ENCODE peak calls at places on chromosomes 11 and 22, in nine cellular contexts. F, G, H, N, E, O, Y, R and S are unnamed samples.

GRCh38 chr22:37425800-37426531 is 1.3 kb downstream of the ELFN2 start:
- DNase-seq in E (no peak), N (no peak), G (no peak), H (peak), Y (no peak), R (no peak), O (no peak), F (no peak), S (no peak)

GRCh38 chr11:10351768-10352641 is 47.1 kb downstream of the ADM start:
- DNase-seq in H (peak), E (peak), Y (peak), N (peak), F (peak), O (no peak), G (no peak), R (peak), S (no peak)

GRCh38 chr11:124893781-124894401 is 3.8 kb downstream of the ROBO4 start:
- DNase-seq in F (no peak), G (no peak), N (no peak), O (no peak), Y (no peak), R (no peak), E (no peak), H (no peak), S (no peak)

GRCh38 chr11:72079776-72080325 is 491 bp downstream of the NUMA1 start:
- DNase-seq in N (no peak), R (no peak), E (peak), Y (no peak), F (no peak), G (no peak), H (no peak), O (no peak), S (no peak)

GRCh38 chr11:62980133-62980760 is 4.5 kb downstream of the SLC22A6 start:
- DNase-seq in R (no peak), G (no peak), H (peak), F (no peak), N (peak), O (no peak), Y (peak), E (no peak), S (no peak)

GRCh38 chr11:104956528-104956927 is 11.8 kb downstream of the CASP4 start:
- DNase-seq in E (peak), F (no peak), O (no peak), R (no peak), G (no peak), N (no peak), H (no peak), Y (peak), S (no peak)

GRCh38 chr11:9028591-9028990 is 24.8 kb upstream of the NRIP3 start:
- DNase-seq in N (no peak), R (no peak), O (no peak), E (no peak), Y (no peak), F (no peak), H (no peak), G (no peak), S (no peak)

GRCh38 chr22:46122511-46122971 is 27.8 kb upstream of the PPARA start:
- DNase-seq in H (peak), Y (peak), N (peak), R (peak), O (peak), G (peak), F (peak), E (peak), S (peak)

GRCh38 chr11:134119094-134119493 is 50.2 kb downstream of the JAM3 start:
- DNase-seq in H (no peak), N (peak), R (no peak), O (no peak), Y (peak), F (no peak), E (no peak), G (no peak), S (no peak)

GRCh38 chr11:64007160-64007628 is 21.0 kb downstream of the OTUB1 start:
- DNase-seq in H (peak), Y (peak), G (no peak), O (no peak), F (no peak), E (no peak), R (no peak), N (peak), S (no peak)

GRCh38 chr11:45982656-45983470 is 60.4 kb downstream of the LARGE2 start:
- DNase-seq in N (peak), O (no peak), G (no peak), Y (peak), F (peak), E (no peak), R (peak), H (peak), S (no peak)

GRCh38 chr11:69048056-69048717 is 545 bp upstream of the TPCN2 start:
- DNase-seq in E (no peak), G (no peak), Y (peak), O (no peak), N (no peak), F (no peak), R (no peak), H (no peak), S (no peak)

GRCh38 chr11:3745161-3745560 is 52.2 kb downstream of the NUP98 start:
- DNase-seq in F (no peak), G (no peak), H (peak), N (no peak), R (no peak), Y (no peak), E (no peak), O (no peak), S (no peak)

GRCh38 chr11:80103149-80103859 is 662.5 kb upstream of the TENM4 start:
- DNase-seq in F (peak), Y (peak), N (peak), O (no peak), G (no peak), R (no peak), H (no peak), E (no peak), S (no peak)

GRCh38 chr11:128341280-128341679 is 246.1 kb downstream of the ETS1 start:
- DNase-seq in G (no peak), O (no peak), Y (peak), F (no peak), E (no peak), H (no peak), N (peak), R (peak), S (no peak)

GRCh38 chr11:45266693-45267451 is 19.3 kb downstream of the SYT13 start:
- DNase-seq in O (no peak), N (no peak), H (peak), G (no peak), E (no peak), F (no peak), R (no peak), Y (no peak), S (no peak)

GRCh38 chr11:95289378-95289777 is 58.4 kb upstream of the SESN3 start:
- DNase-seq in F (no peak), G (no peak), E (no peak), N (peak), R (no peak), O (no peak), Y (no peak), H (no peak), S (no peak)

GRCh38 chr11:122668562-122669090 is 13.1 kb downstream of the UBASH3B start:
- DNase-seq in F (no peak), E (no peak), H (no peak), G (no peak), Y (peak), O (no peak), R (no peak), N (peak), S (peak)

GRCh38 chr22:47204002-47204979 is 441.8 kb downstream of the TBC1D22A start:
- DNase-seq in G (no peak), E (no peak), N (no peak), O (no peak), R (no peak), F (no peak), H (no peak), Y (no peak), S (no peak)

GRCh38 chr11:66891849-66892660 is 35.2 kb downstream of the LRFN4 start:
- DNase-seq in R (no peak), F (peak), O (no peak), H (peak), E (peak), G (peak), N (peak), Y (peak), S (no peak)

GRCh38 chr22:26679003-26679629 is 21.7 kb downstream of the MIAT start:
- DNase-seq in H (peak), E (peak), Y (peak), F (no peak), N (peak), G (peak), R (peak), O (peak), S (peak)

GRCh38 chr22:36417281-36417686 is 29.5 kb upstream of the MYH9 start:
- DNase-seq in E (peak), N (peak), R (no peak), O (no peak), H (no peak), Y (peak), F (no peak), G (no peak), S (no peak)

GRCh38 chr11:9315078-9315688 is 790 bp upstream of the TMEM41B start:
- DNase-seq in O (no peak), R (no peak), Y (no peak), F (no peak), E (peak), G (no peak), H (no peak), N (peak), S (no peak)

GRCh38 chr11:65439331-65440181 is 17.0 kb downstream of the NEAT1 start:
- DNase-seq in G (no peak), Y (peak), H (no peak), O (no peak), N (peak), F (no peak), R (no peak), E (no peak), S (no peak)

GRCh38 chr11:7955191-7955590 is 10.1 kb downstream of the NLRP10 start:
- DNase-seq in O (no peak), R (no peak), F (no peak), N (no peak), H (no peak), Y (no peak), G (no peak), E (no peak), S (no peak)

GRCh38 chr11:129280027-129280811 is 88.1 kb upstream of the ARHGAP32 start:
- DNase-seq in R (no peak), Y (peak), O (peak), N (peak), F (no peak), E (no peak), H (no peak), G (no peak), S (no peak)

GRCh38 chr11:74138572-74138971 is 32.2 kb downstream of the C2CD3 start:
- DNase-seq in O (no peak), F (peak), G (no peak), E (peak), H (peak), R (peak), Y (peak), N (peak), S (no peak)

GRCh38 chr11:29984544-29984943 is 32.3 kb downstream of the KCNA4 start:
- DNase-seq in G (no peak), N (no peak), O (no peak), R (peak), H (no peak), F (no peak), Y (no peak), E (no peak), S (no peak)

GRCh38 chr22:23110190-23110921 is 31.4 kb downstream of the RSPH14 start:
- DNase-seq in R (no peak), G (no peak), H (no peak), F (no peak), N (no peak), O (no peak), Y (peak), E (peak), S (no peak)

GRCh38 chr11:62295504-62295903 is 3.4 kb downstream of the SCGB1D4 start:
- DNase-seq in Y (peak), G (no peak), E (no peak), H (peak), F (no peak), N (peak), O (no peak), R (no peak), S (no peak)

GRCh38 chr11:73237471-73238290 is 19.6 kb downstream of the P2RY2 start:
- DNase-seq in N (peak), F (no peak), O (no peak), G (no peak), R (peak), Y (peak), E (no peak), H (no peak), S (no peak)

GRCh38 chr11:48900131-48900800 is 83.4 kb downstream of the TRIM51G start:
- DNase-seq in F (no peak), N (no peak), H (no peak), R (no peak), G (no peak), Y (no peak), O (no peak), E (no peak), S (no peak)